ENCODE peak calls at places on chromosomes 16 and 17, in eight cellular contexts. N, C, I, Y, B, O, M and A are unnamed samples.

GRCh38 chr17:80959330-80960036 is 32.2 kb upstream of the CHMP6 start:
- DNase-seq in N (no peak), C (peak; percentile 93), I (no peak), Y (no peak), B (no peak), O (peak; percentile 94), M (peak; percentile 96), A (peak; percentile 39)

GRCh38 chr17:42541041-42541833 is 5.2 kb downstream of the NAGLU start:
- DNase-seq in N (peak; percentile 29), C (no peak), I (no peak), Y (no peak), B (no peak), O (peak; percentile 63), M (no peak), A (no peak)

GRCh38 chr17:82333279-82334171 is at the start of gene SECTM1:
- DNase-seq in N (no peak), C (peak; percentile 72), I (peak; percentile 50), Y (no peak), B (no peak), O (no peak), M (peak; percentile 72), A (peak; percentile 38)

GRCh38 chr17:977163-977562 is 2.4 kb downstream of the NXN start:
- DNase-seq in N (no peak), C (no peak), I (no peak), Y (no peak), B (no peak), O (no peak), M (no peak), A (no peak)

GRCh38 chr17:67672592-67672991 is 45.1 kb upstream of the NOL11 start:
- DNase-seq in N (no peak), C (no peak), I (no peak), Y (no peak), B (no peak), O (no peak), M (no peak), A (no peak)

GRCh38 chr16:68296693-68297092 is 14.1 kb downstream of the SLC7A6OS start:
- DNase-seq in N (no peak), C (no peak), I (no peak), Y (no peak), B (no peak), O (no peak), M (no peak), A (no peak)

GRCh38 chr16:76729525-76729924 is 452.3 kb downstream of the CNTNAP4 start:
- DNase-seq in N (no peak), C (no peak), I (no peak), Y (no peak), B (peak; percentile 0), O (no peak), M (no peak), A (no peak)

GRCh38 chr16:4501071-4501478 is 24.9 kb downstream of the HMOX2 start:
- DNase-seq in N (no peak), C (no peak), I (no peak), Y (no peak), B (no peak), O (peak; percentile 59), M (peak; percentile 40), A (peak; percentile 34)

GRCh38 chr17:15659663-15660062 is 24.4 kb downstream of the TRIM16 start:
- DNase-seq in N (no peak), C (no peak), I (no peak), Y (no peak), B (no peak), O (peak; percentile 47), M (no peak), A (peak; percentile 54)

GRCh38 chr17:75265614-75266314 is 4.1 kb downstream of the MRPS7 start:
- DNase-seq in N (no peak), C (no peak), I (no peak), Y (no peak), B (no peak), O (no peak), M (no peak), A (no peak)